ENCODE peak calls at places on chromosomes 5 and 9, in ten cellular contexts. K is body of pancreas; X is stimulated activated CD8-positive, alpha-beta memory T cell treated with anti-CD3 and anti-CD28 coated beads, Interleukin-15, amount 100 ng/mL, for 4 hours; C is cardiac muscle cell; F is NCI-H1105; O is M059J; Q is activated naive CD4-positive, alpha-beta T cell; P is HCT116; G is upper lobe of right lung; W is NCI-H1092. V is an unnamed sample.

GRCh38 chr9:82242285-82242963 is 253.9 kb downstream of the SPATA31D1 start:
- DNase-seq in P (no peak), K (no peak), X (no peak), Q (no peak), F (no peak), G (no peak), C (no peak), O (no peak), W (no peak), V (no peak)

GRCh38 chr9:132069046-132069898 is 10.4 kb downstream of the MED27 start:
- DNase-seq in X (no peak), Q (no peak), G (no peak), C (no peak), K (no peak), W (no peak), F (no peak), O (peak; percentile 84), P (no peak), V (no peak)

GRCh38 chr9:31272456-31273295 is 1111.8 kb upstream of the ACO1 start:
- DNase-seq in F (no peak), X (no peak), C (no peak), G (no peak), W (no peak), K (no peak), O (peak; percentile 3), Q (no peak), P (peak; percentile 63), V (no peak)

GRCh38 chr5:133428072-133428660 is 184.2 kb downstream of the FSTL4 start:
- DNase-seq in F (no peak), P (no peak), X (no peak), K (no peak), G (no peak), W (no peak), C (no peak), O (no peak), Q (no peak), V (no peak)

GRCh38 chr9:93699650-93700049 is 123.3 kb downstream of the PHF2 start:
- DNase-seq in O (no peak), C (no peak), W (peak; percentile 69), F (no peak), Q (no peak), X (no peak), G (peak; percentile 46), K (no peak), P (no peak), V (no peak)

GRCh38 chr5:105956456-105957177 is 1714.1 kb downstream of the EFNA5 start:
- DNase-seq in K (no peak), X (no peak), G (no peak), O (peak; percentile 22), F (no peak), C (no peak), W (no peak), P (no peak), Q (no peak), V (no peak)

GRCh38 chr9:137320555-137321384 is 18.7 kb upstream of the NRARP start:
- DNase-seq in G (peak; percentile 66), F (no peak), P (no peak), O (no peak), Q (no peak), W (no peak), K (no peak), C (no peak), X (no peak), V (no peak)

GRCh38 chr5:173010547-173011464 is 27.2 kb downstream of the ATP6V0E1 start:
- DNase-seq in Q (no peak), O (no peak), P (no peak), F (no peak), C (peak; percentile 78), K (peak; percentile 44), G (peak; percentile 77), W (no peak), X (no peak), V (no peak)

GRCh38 chr9:37026085-37026935 is 7.8 kb downstream of the PAX5 start:
- DNase-seq in C (no peak), F (no peak), X (no peak), G (no peak), K (no peak), Q (no peak), W (peak; percentile 35), P (no peak), O (peak; percentile 18), V (no peak)

GRCh38 chr5:57190593-57190992 is 16.7 kb downstream of the GPBP1 start:
- DNase-seq in F (no peak), K (no peak), P (no peak), W (no peak), C (no peak), G (no peak), Q (no peak), O (no peak), X (no peak), V (no peak)

GRCh38 chr5:75729321-75729720 is 12.1 kb upstream of the POC5 start:
- DNase-seq in P (no peak), Q (no peak), C (no peak), G (no peak), O (no peak), X (no peak), F (no peak), W (no peak), K (peak; percentile 21), V (no peak)

GRCh38 chr9:94916956-94917355 is 190.5 kb downstream of the AOPEP start:
- DNase-seq in Q (no peak), G (no peak), W (no peak), F (no peak), O (no peak), P (no peak), C (no peak), K (no peak), X (no peak), V (no peak)

GRCh38 chr9:92774274-92774673 is 9.6 kb upstream of the BICD2 start:
- DNase-seq in O (peak; percentile 87), W (no peak), F (no peak), K (no peak), Q (no peak), P (no peak), G (no peak), C (no peak), X (no peak), V (no peak)

GRCh38 chr9:113427629-113428028 is 17.1 kb downstream of the C9orf43 start:
- DNase-seq in G (no peak), F (no peak), X (no peak), K (no peak), W (no peak), P (no peak), C (no peak), O (peak; percentile 31), Q (no peak), V (no peak)

GRCh38 chr5:34048143-34048542 is 5.1 kb upstream of the C1QTNF3 start:
- DNase-seq in C (no peak), O (no peak), K (no peak), X (no peak), P (no peak), F (no peak), G (no peak), W (no peak), Q (no peak), V (no peak)

GRCh38 chr5:75526065-75526464 is 14.4 kb downstream of the POLK start:
- DNase-seq in G (no peak), C (no peak), F (no peak), O (no peak), Q (no peak), X (no peak), K (no peak), P (no peak), W (no peak), V (no peak)

GRCh38 chr5:144024601-144025000 is 145.9 kb downstream of the YIPF5 start:
- DNase-seq in X (no peak), G (no peak), C (no peak), O (no peak), W (no peak), P (no peak), Q (no peak), K (no peak), F (no peak), V (no peak)

GRCh38 chr5:69019665-69020064 is 74.1 kb upstream of the SLC30A5 start:
- DNase-seq in X (no peak), Q (no peak), W (no peak), F (no peak), P (no peak), K (no peak), C (no peak), G (no peak), O (no peak), V (no peak)

GRCh38 chr9:89226076-89226475 is 47.5 kb upstream of the SHC3 start:
- DNase-seq in X (no peak), C (peak; percentile 68), K (no peak), Q (no peak), G (no peak), F (no peak), P (no peak), W (no peak), O (peak; percentile 30), V (no peak)

GRCh38 chr5:9681706-9682105 is 51.6 kb upstream of the TAS2R1 start:
- DNase-seq in X (no peak), Q (no peak), C (no peak), F (no peak), P (no peak), K (no peak), G (no peak), O (peak; percentile 55), W (no peak), V (no peak)